ENCODE peak calls at places on chromosomes 16 and 17, in five cellular contexts. C, L, B, N and H are unnamed samples.

GRCh38 chr16:24653725-24654124 is 75.7 kb upstream of the TNRC6A start:
- DNase-seq in N (no peak), C (no peak), B (no peak), L (no peak), H (no peak)

GRCh38 chr16:53085539-53086450 is 31.0 kb downstream of the CHD9 start:
- DNase-seq in B (no peak), L (no peak), N (no peak), C (no peak), H (no peak)

GRCh38 chr17:39722965-39723848 is 7.1 kb downstream of the MIEN1 start:
- DNase-seq in L (no peak), N (no peak), C (no peak), B (no peak), H (no peak)

GRCh38 chr17:80561541-80562114 is 17.0 kb downstream of the RPTOR start:
- DNase-seq in N (no peak), L (no peak), C (no peak), B (no peak), H (no peak)

GRCh38 chr17:35555695-35556094 is 4.9 kb downstream of the SLFN14 start:
- DNase-seq in B (no peak), N (no peak), C (no peak), L (no peak), H (no peak)

GRCh38 chr16:70476272-70477020 is 22.1 kb downstream of the FCSK start:
- DNase-seq in B (peak), C (no peak), N (no peak), L (no peak), H (peak)

GRCh38 chr16:50769-51591 is 2.4 kb downstream of the POLR3K start:
- DNase-seq in N (no peak), C (no peak), L (no peak), B (no peak), H (no peak)

GRCh38 chr16:2364638-2365210 is 24.2 kb upstream of the ABCA3 start:
- DNase-seq in C (no peak), N (no peak), L (no peak), B (no peak), H (no peak)

GRCh38 chr17:62703269-62703775 is 75.9 kb downstream of the MRC2 start:
- DNase-seq in C (no peak), B (peak), L (no peak), N (no peak), H (peak)

GRCh38 chr17:7548585-7549400 is at the start of gene TNFSF12:
- DNase-seq in L (no peak), C (peak), B (peak), N (peak), H (no peak)

GRCh38 chr16:80924372-80924978 is 82.2 kb downstream of the CMC2 start:
- DNase-seq in C (peak), N (peak), B (peak), L (no peak), H (no peak)

GRCh38 chr17:21218101-21218500 is 4.1 kb upstream of the TMEM11 start:
- DNase-seq in L (no peak), N (peak), B (no peak), C (no peak), H (no peak)

GRCh38 chr17:63611354-63611753 is 10.7 kb downstream of the TACO1 start:
- DNase-seq in N (no peak), B (no peak), L (no peak), C (no peak), H (no peak)

GRCh38 chr17:17628388-17629008 is 37.0 kb upstream of the PEMT start:
- DNase-seq in L (no peak), N (no peak), B (no peak), C (peak), H (no peak)

GRCh38 chr16:56617212-56618085 is 8.1 kb upstream of the MT1E start:
- DNase-seq in N (peak), C (peak), B (peak), L (no peak), H (no peak)

GRCh38 chr16:88352261-88353200 is 30.2 kb upstream of the ZNF469 start:
- DNase-seq in B (no peak), C (no peak), L (no peak), N (no peak), H (no peak)

GRCh38 chr16:79163666-79164377 is 436.7 kb downstream of the MAF start:
- DNase-seq in L (no peak), B (no peak), N (no peak), C (peak), H (no peak)
- H3K27ac ChIP-seq in L (no peak), B (no peak), N (no peak), C (peak), H (no peak)

GRCh38 chr16:4347010-4347409 is 4.1 kb downstream of the PAM16 start:
- DNase-seq in N (no peak), B (no peak), C (no peak), L (no peak), H (no peak)
- H3K27ac ChIP-seq in N (peak), B (no peak), C (no peak), L (no peak), H (peak)

GRCh38 chr17:1643999-1644492 is 1.5 kb downstream of the SCARF1 start:
- DNase-seq in N (no peak), B (no peak), L (no peak), C (no peak), H (no peak)
- H3K27ac ChIP-seq in N (no peak), B (no peak), L (no peak), C (peak), H (peak)

DNA sequence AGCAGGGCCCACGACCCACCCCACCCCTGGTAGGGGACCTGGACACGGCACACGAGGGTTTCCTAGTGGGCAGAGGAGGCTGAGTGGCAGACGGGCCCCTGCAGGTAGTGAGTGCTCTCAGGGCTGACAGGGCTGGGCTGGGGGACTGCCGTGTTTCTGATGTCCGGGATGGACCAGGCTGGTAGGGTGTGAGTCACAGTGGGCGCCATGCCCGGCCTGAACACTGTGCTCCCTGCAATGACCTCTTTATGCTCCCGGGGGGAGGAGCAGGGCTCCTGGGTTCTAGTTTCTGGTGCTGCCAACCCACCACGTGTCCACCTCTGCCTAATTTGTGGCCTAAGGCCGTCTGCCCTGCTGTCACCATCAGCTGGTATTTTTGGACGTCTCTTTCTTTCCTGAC is 26.3 kb downstream of the ARHGAP23 start:
- DNase-seq in C (peak), B (peak), L (peak), N (no peak), H (peak)
- H3K27ac ChIP-seq in C (peak), B (peak), L (peak), N (peak), H (peak)

DNA sequence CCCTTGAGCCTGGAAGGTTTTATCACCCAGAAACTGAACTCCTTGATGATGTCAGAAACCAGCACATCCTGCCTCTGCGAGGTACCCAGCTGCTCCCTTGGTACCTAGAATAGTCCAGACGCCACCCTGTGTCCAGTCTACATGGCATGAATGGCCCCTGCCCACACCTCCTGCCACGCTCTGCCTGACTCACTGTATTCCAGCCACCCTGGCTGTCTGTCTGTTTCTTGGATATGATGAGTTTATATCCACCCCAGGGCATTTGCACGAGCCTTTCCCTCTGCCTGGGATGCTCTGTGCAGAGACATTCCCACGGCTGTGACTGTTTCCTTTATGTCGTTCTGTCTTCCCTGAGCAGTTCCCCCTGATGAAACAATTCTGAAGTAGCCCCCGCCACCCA is 68.7 kb downstream of the CRISPLD2 start:
- DNase-seq in C (no peak), L (no peak), B (no peak), N (no peak), H (peak)
- H3K27ac ChIP-seq in C (no peak), L (no peak), B (no peak), N (no peak), H (no peak)

GRCh38 chr17:27895110-27895895 is 2.1 kb upstream of the LYRM9 start:
- DNase-seq in L (no peak), C (no peak), N (no peak), B (no peak), H (no peak)
- H3K27ac ChIP-seq in L (no peak), C (no peak), N (no peak), B (no peak), H (no peak)